ENCODE peak calls at places on chromosomes 11 and 22, in eight cellular contexts. A is body of pancreas, M is IMR-90, Y is A549, T is prostate gland, P is tibial nerve, D is gastrocnemius medialis, Q is transverse colon. J is an unnamed sample.

GRCh38 chr11:58654079-58654907 is 31.8 kb downstream of the CNTF start:
- DNase-seq in P (peak; percentile 84), Q (peak; percentile 81), A (peak; percentile 86), M (peak; percentile 72), D (peak; percentile 56), Y (peak; percentile 77), T (peak; percentile 69), J (peak; percentile 86)

GRCh38 chr22:27139935-27140493 is 482.6 kb downstream of the MIAT start:
- DNase-seq in P (no peak), M (peak; percentile 83), Q (no peak), T (no peak), A (peak; percentile 28), Y (peak; percentile 68), D (no peak), J (no peak)

GRCh38 chr11:113119074-113119473 is 157.9 kb downstream of the NCAM1 start:
- DNase-seq in Y (no peak), M (no peak), A (no peak), Q (no peak), D (no peak), T (no peak), P (no peak), J (no peak)

GRCh38 chr11:78536933-78537332 is 37.7 kb downstream of the NARS2 start:
- DNase-seq in P (no peak), Y (no peak), M (no peak), T (no peak), D (no peak), Q (no peak), A (no peak), J (no peak)

GRCh38 chr11:126658306-126659056 is 303.0 kb downstream of the ST3GAL4 start:
- DNase-seq in M (no peak), T (no peak), Y (no peak), Q (no peak), D (no peak), A (no peak), P (no peak), J (peak; percentile 72)

GRCh38 chr11:2444301-2445106 is at the start of the genes KCNQ1 and TRPM5:
- DNase-seq in A (peak; percentile 84), Q (peak; percentile 87), Y (peak; percentile 28), P (no peak), T (peak; percentile 34), M (no peak), D (no peak), J (peak; percentile 55)

GRCh38 chr11:62201376-62201775 is 7.1 kb upstream of the SCGB2A1 start:
- DNase-seq in D (no peak), P (no peak), T (no peak), Q (no peak), Y (no peak), A (no peak), M (no peak), J (no peak)

GRCh38 chr11:1150769-1151365 is 6.9 kb upstream of the MUC5AC start:
- DNase-seq in A (no peak), M (peak; percentile 67), Y (peak; percentile 93), Q (peak; percentile 11), P (peak; percentile 25), D (no peak), T (no peak), J (no peak)

GRCh38 chr11:2798951-2799761 is 86.4 kb downstream of the CDKN1C start:
- DNase-seq in Y (no peak), Q (peak; percentile 2), M (peak; percentile 38), P (no peak), T (no peak), D (peak; percentile 4), A (peak; percentile 0), J (peak; percentile 22)

GRCh38 chr11:109870313-109870712 is 222.9 kb upstream of the ZC3H12C start:
- DNase-seq in D (no peak), A (no peak), Q (no peak), T (no peak), M (no peak), Y (no peak), P (no peak), J (no peak)

GRCh38 chr11:45400594-45400993 is 114.5 kb upstream of the SYT13 start:
- DNase-seq in T (no peak), M (peak; percentile 73), A (no peak), Q (no peak), P (no peak), Y (no peak), D (no peak), J (no peak)

GRCh38 chr11:63802637-63803414 is 10.4 kb upstream of the SPINDOC start:
- DNase-seq in P (no peak), A (no peak), T (no peak), Y (peak; percentile 74), D (peak; percentile 36), M (peak; percentile 57), Q (no peak), J (no peak)

GRCh38 chr11:32092581-32093170 is 1.8 kb downstream of the RCN1 start:
- DNase-seq in T (no peak), P (no peak), Q (no peak), D (no peak), M (no peak), Y (no peak), A (no peak), J (no peak)

GRCh38 chr11:32087602-32088001 is 3.3 kb upstream of the RCN1 start:
- DNase-seq in A (no peak), T (no peak), Q (no peak), M (peak; percentile 52), P (no peak), Y (no peak), D (no peak), J (no peak)

GRCh38 chr11:32088117-32088941 is 2.5 kb upstream of the RCN1 start:
- DNase-seq in M (peak; percentile 91), A (peak; percentile 78), D (no peak), Q (no peak), Y (no peak), T (peak; percentile 36), P (peak; percentile 41), J (peak; percentile 85)

GRCh38 chr11:32094931-32095330 is 4.1 kb downstream of the RCN1 start:
- DNase-seq in P (no peak), Y (no peak), Q (no peak), M (no peak), A (no peak), T (no peak), D (peak; percentile 36), J (no peak)

GRCh38 chr11:32090774-32091370 is at the start of gene RCN1:
- DNase-seq in A (peak; percentile 44), P (peak; percentile 23), T (peak; percentile 45), Y (peak; percentile 66), D (peak; percentile 22), Q (peak; percentile 57), M (peak; percentile 86), J (peak; percentile 79)
- TF ChIP-seq POLR2A in A (peak; percentile 46), P (peak; percentile 67), T (peak; percentile 61), Y (peak; percentile 63), D (peak; percentile 68), Q (peak; percentile 47), M (peak; percentile 83), J (peak; percentile 63)

GRCh38 chr11:112049777-112050176 is 24.0 kb downstream of the PIH1D2 start:
- DNase-seq in D (no peak), T (no peak), A (no peak), M (no peak), P (no peak), Q (no peak), Y (no peak), J (no peak)
- H3K4me1 ChIP-seq in D (no peaks in the 10 kb centered on the region), T (no peaks in the 10 kb centered on the region), A (peaks cover under 1% of the 10 kb centered on the region), M (peaks cover 5% of the 10 kb centered on the region), P (no peaks in the 10 kb centered on the region), Q (no peaks in the 10 kb centered on the region), Y (no peaks in the 10 kb centered on the region), J (no peaks in the 10 kb centered on the region)

GRCh38 chr11:119427279-119427678 is 4.3 kb upstream of the THY1 start:
- DNase-seq in Y (peak; percentile 12), T (no peak), D (no peak), P (no peak), Q (no peak), A (no peak), M (no peak), J (no peak)
- TF ChIP-seq POLR2A in Y (no peak), T (no peak), D (no peak), P (no peak), Q (no peak), A (no peak), M (no peak), J (no peak)

DNA sequence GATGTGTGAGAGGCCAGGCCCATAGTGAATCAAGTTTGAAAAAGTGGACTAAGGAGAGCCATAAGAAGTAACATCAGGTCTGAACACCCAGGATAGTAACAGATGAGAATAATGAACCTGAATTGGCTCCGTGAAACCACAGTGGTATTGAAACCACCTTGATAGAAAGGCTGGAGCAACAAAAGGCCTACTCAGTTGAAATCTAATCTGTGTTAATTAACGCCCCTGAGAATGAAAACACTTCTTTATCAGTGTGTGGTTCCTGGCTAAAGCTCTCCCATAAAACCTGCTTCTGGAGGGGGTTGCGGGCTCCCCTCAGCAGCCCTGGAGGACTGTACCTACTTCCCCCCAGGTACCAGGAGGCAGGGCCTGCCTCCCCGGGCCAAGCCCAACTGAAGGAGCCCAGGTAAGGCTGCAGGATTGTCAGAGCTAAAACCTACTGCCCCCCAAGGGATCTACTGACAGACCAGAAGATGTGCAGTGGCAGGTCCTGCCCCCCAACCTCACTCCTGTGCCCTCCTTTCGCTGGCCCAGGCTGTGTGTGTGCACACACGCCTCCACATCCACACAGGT is 54.6 kb downstream of the PLEKHA7 start:
- DNase-seq in Q (no peak), P (no peak), T (no peak), D (no peak), Y (no peak), M (no peak), A (no peak), J (no peak)
- H3K4me1 ChIP-seq in Q (peaks cover 6% of the 10 kb centered on the region), P (no peaks in the 10 kb centered on the region), T (no peaks in the 10 kb centered on the region), D (no peaks in the 10 kb centered on the region), Y (peaks cover 11% of the 10 kb centered on the region), M (no peaks in the 10 kb centered on the region), A (peaks cover 51% of the 10 kb centered on the region), J (no peaks in the 10 kb centered on the region)

GRCh38 chr11:119229736-119230135 is 23.6 kb downstream of the CBL start:
- DNase-seq in Y (no peak), A (no peak), P (no peak), M (no peak), Q (no peak), T (no peak), D (no peak), J (no peak)
- TF ChIP-seq POLR2A in Y (no peak), A (no peak), P (no peak), M (no peak), Q (no peak), T (no peak), D (no peak), J (no peak)

DNA sequence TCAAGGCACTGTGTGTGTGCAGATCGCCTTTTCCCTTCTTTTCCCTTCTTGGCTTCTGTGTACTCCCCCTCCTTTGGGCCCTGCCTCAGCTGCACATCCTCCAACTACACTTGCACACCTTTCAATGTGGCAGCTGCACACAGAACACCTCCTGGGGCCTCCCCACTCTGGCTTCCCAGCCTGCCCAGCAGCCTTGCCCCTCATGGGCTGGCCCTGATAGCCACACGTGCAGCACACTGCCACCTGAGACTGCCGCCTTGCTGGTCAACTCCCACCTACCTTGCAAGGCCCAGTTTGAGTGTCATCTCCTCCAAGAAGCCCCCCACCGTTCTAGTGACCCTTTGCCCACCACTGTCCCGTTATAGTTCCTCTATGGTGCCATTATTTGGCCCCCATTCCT is 77.3 kb upstream of the ARFGAP3 start:
- DNase-seq in T (no peak), Y (no peak), Q (no peak), D (no peak), M (no peak), P (no peak), A (no peak), J (no peak)
- H3K4me1 ChIP-seq in T (peaks cover 54% of the 10 kb centered on the region), Y (peaks cover 94% of the 10 kb centered on the region), Q (peaks cover 89% of the 10 kb centered on the region), D (peaks cover 81% of the 10 kb centered on the region), M (peaks cover 53% of the 10 kb centered on the region), P (peaks cover 84% of the 10 kb centered on the region), A (peaks cover 100% of the 10 kb centered on the region), J (no peaks in the 10 kb centered on the region)